ENCODE peak calls at places on chromosomes 6 and 20, in four cellular contexts. A is HepG2, G is HCT116, K is K562. I is an unnamed sample.

GRCh38 chr6:19988555-19988954 is 151.4 kb downstream of the ID4 start:
- DNase-seq in K (no peak), A (peak), G (no peak), I (no peak)

GRCh38 chr6:56555438-56555872 is 87.2 kb downstream of the DST start:
- DNase-seq in G (no peak), A (no peak), K (no peak), I (no peak)

GRCh38 chr6:165186041-165186440 is 123.4 kb downstream of the C6orf118 start:
- DNase-seq in G (no peak), K (no peak), A (no peak), I (no peak)

GRCh38 chr6:45006893-45007292 is 321.2 kb upstream of the RUNX2 start:
- DNase-seq in K (no peak), A (no peak), G (no peak), I (no peak)

GRCh38 chr6:138025528-138025941 is 81.7 kb downstream of the PERP start:
- DNase-seq in K (no peak), G (no peak), A (no peak), I (no peak)

GRCh38 chr20:19889011-19889953 is 127.9 kb upstream of the NAA20 start:
- DNase-seq in K (no peak), G (no peak), A (no peak), I (no peak)

GRCh38 chr6:159271257-159271656 is 102.1 kb downstream of the FNDC1 start:
- DNase-seq in G (no peak), K (no peak), A (no peak), I (no peak)

GRCh38 chr20:46051556-46052323 is 22.7 kb downstream of the SLC12A5 start:
- DNase-seq in G (no peak), A (no peak), K (no peak), I (no peak)

GRCh38 chr6:37696220-37696840 is 1.4 kb downstream of the MDGA1 start:
- DNase-seq in A (no peak), K (no peak), G (no peak), I (no peak)

GRCh38 chr6:63897459-63897858 is 261.9 kb downstream of the PHF3 start:
- DNase-seq in A (no peak), G (no peak), K (no peak), I (no peak)

GRCh38 chr20:19283503-19283902 is 71.1 kb downstream of the SLC24A3 start:
- DNase-seq in K (no peak), A (no peak), G (no peak), I (no peak)

GRCh38 chr20:17873410-17874270 is 95.0 kb downstream of the SNX5 start:
- DNase-seq in G (peak), K (no peak), A (peak), I (no peak)

GRCh38 chr6:28807682-28808280 is 116.0 kb downstream of the TRIM27 start:
- DNase-seq in G (peak), K (peak), A (peak), I (no peak)

GRCh38 chr20:24590193-24590982 is 121.0 kb downstream of the SYNDIG1 start:
- DNase-seq in K (no peak), A (no peak), G (no peak), I (no peak)

GRCh38 chr6:96927660-96928059 is 3.1 kb downstream of the KLHL32 start:
- DNase-seq in G (no peak), K (no peak), A (no peak), I (no peak)

GRCh38 chr6:96925290-96925687 is 761 bp downstream of the KLHL32 start:
- DNase-seq in K (no peak), G (no peak), A (no peak), I (no peak)

GRCh38 chr6:96923400-96923799 is 1.1 kb upstream of the KLHL32 start:
- DNase-seq in A (no peak), G (no peak), K (no peak), I (no peak)

GRCh38 chr6:96923871-96924493 is 546 bp upstream of the KLHL32 start:
- DNase-seq in G (no peak), K (no peak), A (peak), I (no peak)

GRCh38 chr6:96926425-96926824 is 1.9 kb downstream of the KLHL32 start:
- DNase-seq in G (no peak), A (no peak), K (peak), I (no peak)
- TF ChIP-seq TCF7L2 in G (no peak), A (no peak), K (no peak), I (no peak)

DNA sequence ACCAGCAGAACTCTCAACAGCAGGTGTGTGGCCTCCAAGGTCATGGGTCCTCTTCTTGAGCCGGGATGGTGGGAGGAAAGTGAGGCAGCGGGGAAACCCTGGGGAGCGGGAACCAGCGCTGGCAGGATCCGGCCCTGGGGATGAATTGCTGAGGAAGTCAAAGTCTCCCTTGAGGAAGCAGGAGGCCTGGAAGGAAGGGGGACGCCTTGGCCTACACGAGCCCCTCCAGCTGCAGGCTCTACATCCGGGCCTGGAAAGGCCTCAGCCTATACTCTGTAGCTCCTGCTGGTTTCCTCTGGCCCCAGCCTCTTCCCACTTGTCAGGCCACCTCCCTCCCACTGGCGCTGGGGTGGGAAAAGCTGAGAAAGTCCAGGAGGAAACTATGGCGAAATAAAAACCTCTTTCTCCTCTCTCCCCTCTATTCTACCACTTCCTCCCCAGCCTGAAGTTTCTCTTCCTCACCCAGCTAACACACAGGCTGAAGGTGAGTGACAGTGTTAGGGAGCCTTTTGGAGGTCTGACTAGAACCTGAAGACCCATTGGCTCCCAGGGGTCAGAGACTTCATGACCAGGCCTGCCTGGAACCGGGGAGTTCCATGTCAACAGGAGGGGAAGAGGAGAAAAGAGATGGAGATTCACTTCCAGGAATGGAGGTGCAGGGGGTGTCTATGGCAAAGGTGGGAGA is 14.8 kb downstream of the TREML2 start:
- DNase-seq in A (no peak), G (no peak), K (no peak), I (no peak)
- TF ChIP-seq TCF7L2 in A (no peak), G (no peak), K (no peak), I (no peak)

GRCh38 chr6:130779658-130780033 is 47.6 kb upstream of the SMLR1 start:
- DNase-seq in A (no peak), G (no peak), K (no peak), I (no peak)

GRCh38 chr6:130775421-130776012 is 51.7 kb upstream of the SMLR1 start:
- DNase-seq in K (no peak), A (no peak), G (no peak), I (no peak)

GRCh38 chr6:130780137-130780536 is 47.1 kb upstream of the SMLR1 start:
- DNase-seq in K (no peak), A (no peak), G (no peak), I (no peak)

GRCh38 chr6:130778946-130779657 is 48.1 kb upstream of the SMLR1 start:
- DNase-seq in G (no peak), A (no peak), K (no peak), I (no peak)

DNA sequence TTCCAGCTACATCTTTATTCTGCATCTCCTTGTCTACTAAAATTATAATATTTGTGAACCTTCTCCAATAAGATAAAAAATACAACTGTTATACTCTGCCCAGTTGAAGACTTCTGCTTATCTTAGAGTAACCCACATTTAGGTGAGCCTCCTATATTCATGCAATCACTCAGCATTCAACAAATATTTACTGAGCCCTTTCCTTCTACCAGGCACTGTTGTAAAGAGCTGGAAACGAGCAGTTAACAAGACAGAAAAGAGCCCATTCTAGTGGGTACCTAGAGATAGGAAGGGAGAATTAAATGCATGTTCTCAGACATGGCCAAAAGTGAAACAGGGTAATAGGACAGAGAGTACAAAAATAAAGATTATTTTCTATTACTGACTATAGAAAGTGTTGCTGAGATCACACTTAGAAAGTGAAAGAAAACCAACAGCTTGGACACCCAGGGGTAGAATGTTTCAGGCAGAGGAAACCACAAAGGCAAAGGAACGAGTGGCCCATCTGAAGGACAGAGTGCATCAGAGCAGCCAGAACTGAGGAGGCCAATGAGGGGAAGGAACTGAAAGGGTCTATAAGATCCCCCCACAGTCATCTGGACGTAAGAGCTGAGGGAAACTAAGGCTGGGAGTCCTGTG is 50.8 kb upstream of the SMLR1 start:
- DNase-seq in K (no peak), A (no peak), G (no peak), I (no peak)
- TF ChIP-seq TCF7L2 in K (no peak), A (no peak), G (no peak), I (no peak)

GRCh38 chr20:5135363-5136012 is 8.7 kb downstream of the CDS2 start:
- DNase-seq in G (no peak), A (no peak), K (no peak), I (no peak)
- TF ChIP-seq TCF7L2 in G (no peak), A (no peak), K (no peak), I (no peak)

DNA sequence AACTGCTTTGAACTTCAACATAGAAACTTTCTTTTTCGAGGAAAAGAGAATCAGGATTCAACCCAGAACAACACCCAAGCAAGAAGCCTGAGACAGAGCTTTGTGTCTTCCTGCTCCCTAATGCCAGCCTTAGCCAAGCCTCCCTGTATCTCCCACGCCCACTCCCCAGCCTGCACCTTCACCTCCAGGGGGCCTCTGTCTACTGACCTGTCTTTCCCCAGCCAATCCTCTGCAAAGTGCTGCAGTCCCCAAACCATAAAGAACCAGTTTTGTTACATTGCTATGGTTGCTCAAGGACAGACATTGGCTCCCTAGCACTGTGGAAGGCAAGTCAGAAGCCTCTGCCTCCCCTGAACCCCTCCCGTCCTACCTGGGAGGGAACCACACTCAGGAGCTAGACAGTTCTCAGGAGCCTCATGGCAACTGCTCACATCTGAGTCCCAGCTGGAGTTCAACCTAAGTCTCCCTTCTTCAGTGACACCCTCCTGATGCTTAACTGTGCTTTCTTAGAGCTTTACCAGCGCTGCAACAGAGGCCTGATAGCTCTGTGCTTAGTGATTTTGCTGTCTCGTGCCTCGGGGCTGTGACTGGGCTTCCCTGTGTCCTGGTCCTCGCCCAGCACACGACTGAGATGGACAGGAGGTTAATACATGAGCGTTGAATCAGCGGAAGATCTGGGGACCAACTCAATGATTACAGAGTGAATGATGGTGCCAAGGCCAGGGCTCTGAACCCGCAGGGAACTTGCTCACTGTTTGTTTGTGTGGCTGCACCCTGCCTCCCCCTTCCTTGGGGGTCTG is 101.5 kb upstream of the DUSP22 start:
- DNase-seq in A (peak), K (no peak), G (no peak), I (no peak)
- TF ChIP-seq TCF7L2 in A (no peak), K (no peak), G (no peak), I (no peak)

DNA sequence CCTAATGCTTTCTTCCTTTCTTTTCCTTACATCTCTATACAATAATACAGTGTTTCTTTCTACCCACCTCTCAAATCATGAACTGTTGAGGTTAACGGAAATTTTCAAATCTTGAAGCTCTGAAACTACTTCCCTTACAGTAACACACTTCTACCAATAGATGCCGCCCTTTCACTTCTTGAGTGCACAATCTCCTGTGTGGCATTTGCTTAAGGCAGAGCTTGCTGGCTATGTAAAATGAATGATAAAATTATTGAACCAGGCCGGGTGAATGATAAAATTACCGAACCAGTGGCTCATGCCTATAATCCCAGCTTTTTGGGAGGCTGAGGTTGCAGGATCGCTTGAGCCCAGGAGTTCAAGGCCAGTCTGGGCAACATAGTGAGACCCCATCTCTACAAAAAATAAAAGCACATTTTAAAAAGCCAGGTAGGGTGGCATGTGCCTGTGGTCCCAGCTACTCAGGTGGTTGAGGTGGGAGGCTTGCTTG is 56.8 kb downstream of the KCNS1 start:
- DNase-seq in A (peak), G (peak), K (peak), I (peak)
- TF ChIP-seq TCF7L2 in A (no peak), G (no peak), K (no peak), I (no peak)

I was measured in Panc1.